ENCODE peak calls at places on chromosome 10, in six cellular contexts. One of them, this sample, is unnamed.

GRCh38 chr10:45253183-45253914 is 62.1 kb downstream of the OR13A1 start:
- DNase-seq in GDM1: no peak
- DNase-seq in GM03348: no peak
- DNase-seq in endodermal cell: no peak
- DNase-seq in NCI-H1105: no peak
- DNase-seq in smooth muscle cell of the brain vasculature: no peak
- DNase-seq in this sample: no peak

GRCh38 chr10:43872644-43873043 is 224.0 kb upstream of the ZNF32 start:
- DNase-seq in GDM1: no peak
- DNase-seq in GM03348: no peak
- DNase-seq in endodermal cell: no peak
- DNase-seq in NCI-H1105: no peak
- DNase-seq in smooth muscle cell of the brain vasculature: no peak
- DNase-seq in this sample: no peak

GRCh38 chr10:48252354-48252650 is 22.2 kb downstream of the FRMPD2 start:
- DNase-seq in GDM1: no peak
- DNase-seq in GM03348: no peak
- DNase-seq in endodermal cell: no peak
- DNase-seq in NCI-H1105: no peak
- DNase-seq in smooth muscle cell of the brain vasculature: no peak
- DNase-seq in this sample: no peak

GRCh38 chr10:14880201-14880600 is 1.5 kb downstream of the SUV39H2 start:
- DNase-seq in GDM1: no peak
- DNase-seq in GM03348: no peak
- DNase-seq in endodermal cell: peak
- DNase-seq in NCI-H1105: no peak
- DNase-seq in smooth muscle cell of the brain vasculature: no peak
- DNase-seq in this sample: peak

GRCh38 chr10:98196985-98197384 is 62.5 kb downstream of the R3HCC1L start:
- DNase-seq in GDM1: no peak
- DNase-seq in GM03348: no peak
- DNase-seq in endodermal cell: no peak
- DNase-seq in NCI-H1105: no peak
- DNase-seq in smooth muscle cell of the brain vasculature: no peak
- DNase-seq in this sample: no peak

GRCh38 chr10:10490187-10490980 is 527.3 kb upstream of the CELF2 start:
- DNase-seq in GDM1: no peak
- DNase-seq in GM03348: no peak
- DNase-seq in endodermal cell: no peak
- DNase-seq in NCI-H1105: no peak
- DNase-seq in smooth muscle cell of the brain vasculature: no peak
- DNase-seq in this sample: no peak

GRCh38 chr10:79112898-79113431 is 44.2 kb downstream of the ZMIZ1 start:
- DNase-seq in GDM1: no peak
- DNase-seq in GM03348: peak
- DNase-seq in endodermal cell: peak
- DNase-seq in NCI-H1105: no peak
- DNase-seq in smooth muscle cell of the brain vasculature: no peak
- DNase-seq in this sample: no peak

GRCh38 chr10:75209325-75210192 is 1.0 kb upstream of the VDAC2 start:
- DNase-seq in GDM1: peak
- DNase-seq in GM03348: peak
- DNase-seq in endodermal cell: peak
- DNase-seq in NCI-H1105: no peak
- DNase-seq in smooth muscle cell of the brain vasculature: peak
- DNase-seq in this sample: peak

GRCh38 chr10:59692113-59692512 is 17.5 kb downstream of the SLC16A9 start:
- DNase-seq in GDM1: no peak
- DNase-seq in GM03348: no peak
- DNase-seq in endodermal cell: no peak
- DNase-seq in NCI-H1105: no peak
- DNase-seq in smooth muscle cell of the brain vasculature: no peak
- DNase-seq in this sample: no peak

GRCh38 chr10:66215005-66215404 is 710.8 kb upstream of the LRRTM3 start:
- DNase-seq in GDM1: no peak
- DNase-seq in GM03348: peak
- DNase-seq in endodermal cell: peak
- DNase-seq in NCI-H1105: no peak
- DNase-seq in smooth muscle cell of the brain vasculature: no peak
- DNase-seq in this sample: no peak

GRCh38 chr10:129790710-129791446 is 173.2 kb downstream of the EBF3 start:
- DNase-seq in GDM1: no peak
- DNase-seq in GM03348: no peak
- DNase-seq in endodermal cell: peak
- DNase-seq in NCI-H1105: peak
- DNase-seq in smooth muscle cell of the brain vasculature: no peak
- DNase-seq in this sample: no peak

GRCh38 chr10:110880012-110880411 is 8.3 kb downstream of the PDCD4 start:
- DNase-seq in GDM1: no peak
- DNase-seq in GM03348: no peak
- DNase-seq in endodermal cell: no peak
- DNase-seq in NCI-H1105: no peak
- DNase-seq in smooth muscle cell of the brain vasculature: no peak
- DNase-seq in this sample: no peak

GRCh38 chr10:90856964-90857634 is 740 bp downstream of the HTR7 start:
- DNase-seq in GDM1: no peak
- DNase-seq in GM03348: no peak
- DNase-seq in endodermal cell: no peak
- DNase-seq in NCI-H1105: no peak
- DNase-seq in smooth muscle cell of the brain vasculature: no peak
- DNase-seq in this sample: peak

GRCh38 chr10:117719558-117719957 is 177.0 kb downstream of the EMX2 start:
- DNase-seq in GDM1: no peak
- DNase-seq in GM03348: no peak
- DNase-seq in endodermal cell: no peak
- DNase-seq in NCI-H1105: no peak
- DNase-seq in smooth muscle cell of the brain vasculature: no peak
- DNase-seq in this sample: no peak

GRCh38 chr10:248307-248706 is 113.1 kb downstream of the ZMYND11 start:
- DNase-seq in GDM1: no peak
- DNase-seq in GM03348: no peak
- DNase-seq in endodermal cell: no peak
- DNase-seq in NCI-H1105: no peak
- DNase-seq in smooth muscle cell of the brain vasculature: no peak
- DNase-seq in this sample: no peak

GRCh38 chr10:63761243-63761642 is 240.0 kb downstream of the REEP3 start:
- DNase-seq in GDM1: no peak
- DNase-seq in GM03348: no peak
- DNase-seq in endodermal cell: no peak
- DNase-seq in NCI-H1105: no peak
- DNase-seq in smooth muscle cell of the brain vasculature: no peak
- DNase-seq in this sample: no peak